ENCODE peak calls at places on chromosomes 13 and 19, in nine cellular contexts. One of them, this sample, is unnamed.
A peak's percentile ranks its signal among the peaks of the same experiment; 100 is the strongest.

GRCh38 chr19:3413796-3414327 is 47.5 kb downstream of the NFIC start:
- DNase-seq in ACHN: no peak
- DNase-seq in activated CD8-positive, alpha-beta memory T cell treated with anti-CD3 and anti-CD28 coated beads for 1 hour: no peak
- DNase-seq in HT1080: no peak
- DNase-seq in hepatic stellate cell: no peak
- DNase-seq in activated CD4-positive, alpha-beta T cell treated with anti-CD3 and anti-CD28 coated beads, Interleukin-2, amount 50 U/mL, for 24 hours: no peak
- DNase-seq in stimulated activated CD8-positive, alpha-beta memory T cell treated with anti-CD3 and anti-CD28 coated beads, Interleukin-15, amount 100 ng/mL, for 24 hours: no peak
- DNase-seq in ureter: no peak
- DNase-seq in foreskin fibroblast: no peak
- DNase-seq in this sample: no peak

GRCh38 chr13:62293081-62293480 is 877.4 kb upstream of the PCDH20 start:
- DNase-seq in ACHN: peak; percentile 8
- DNase-seq in activated CD8-positive, alpha-beta memory T cell treated with anti-CD3 and anti-CD28 coated beads for 1 hour: no peak
- DNase-seq in HT1080: peak; percentile 17
- DNase-seq in ureter: no peak
- DNase-seq in activated CD4-positive, alpha-beta T cell treated with anti-CD3 and anti-CD28 coated beads, Interleukin-2, amount 50 U/mL, for 24 hours: no peak
- DNase-seq in foreskin fibroblast: peak; percentile 9
- DNase-seq in stimulated activated CD8-positive, alpha-beta memory T cell treated with anti-CD3 and anti-CD28 coated beads, Interleukin-15, amount 100 ng/mL, for 24 hours: no peak
- DNase-seq in hepatic stellate cell: no peak
- DNase-seq in this sample: no peak

GRCh38 chr13:74768521-74769090 is 634.4 kb upstream of the KLF12 start:
- DNase-seq in stimulated activated CD8-positive, alpha-beta memory T cell treated with anti-CD3 and anti-CD28 coated beads, Interleukin-15, amount 100 ng/mL, for 24 hours: no peak
- DNase-seq in activated CD8-positive, alpha-beta memory T cell treated with anti-CD3 and anti-CD28 coated beads for 1 hour: no peak
- DNase-seq in foreskin fibroblast: no peak
- DNase-seq in HT1080: no peak
- DNase-seq in ACHN: no peak
- DNase-seq in hepatic stellate cell: no peak
- DNase-seq in activated CD4-positive, alpha-beta T cell treated with anti-CD3 and anti-CD28 coated beads, Interleukin-2, amount 50 U/mL, for 24 hours: no peak
- DNase-seq in ureter: no peak
- DNase-seq in this sample: no peak

GRCh38 chr13:45521292-45521691 is 56.6 kb downstream of the COG3 start:
- DNase-seq in HT1080: peak; percentile 83
- DNase-seq in ACHN: no peak
- DNase-seq in foreskin fibroblast: peak; percentile 85
- DNase-seq in ureter: no peak
- DNase-seq in hepatic stellate cell: no peak
- DNase-seq in activated CD4-positive, alpha-beta T cell treated with anti-CD3 and anti-CD28 coated beads, Interleukin-2, amount 50 U/mL, for 24 hours: no peak
- DNase-seq in stimulated activated CD8-positive, alpha-beta memory T cell treated with anti-CD3 and anti-CD28 coated beads, Interleukin-15, amount 100 ng/mL, for 24 hours: no peak
- DNase-seq in activated CD8-positive, alpha-beta memory T cell treated with anti-CD3 and anti-CD28 coated beads for 1 hour: no peak
- DNase-seq in this sample: no peak

GRCh38 chr13:110231348-110232047 is 75.5 kb downstream of the COL4A1 start:
- DNase-seq in stimulated activated CD8-positive, alpha-beta memory T cell treated with anti-CD3 and anti-CD28 coated beads, Interleukin-15, amount 100 ng/mL, for 24 hours: no peak
- DNase-seq in hepatic stellate cell: no peak
- DNase-seq in ureter: peak; percentile 8
- DNase-seq in activated CD8-positive, alpha-beta memory T cell treated with anti-CD3 and anti-CD28 coated beads for 1 hour: no peak
- DNase-seq in HT1080: no peak
- DNase-seq in ACHN: no peak
- DNase-seq in foreskin fibroblast: no peak
- DNase-seq in activated CD4-positive, alpha-beta T cell treated with anti-CD3 and anti-CD28 coated beads, Interleukin-2, amount 50 U/mL, for 24 hours: no peak
- DNase-seq in this sample: no peak

GRCh38 chr19:48632692-48633147 is 4.5 kb downstream of the DBP start:
- DNase-seq in ureter: no peak
- DNase-seq in foreskin fibroblast: peak; percentile 70
- DNase-seq in HT1080: peak; percentile 84
- DNase-seq in hepatic stellate cell: no peak
- DNase-seq in activated CD8-positive, alpha-beta memory T cell treated with anti-CD3 and anti-CD28 coated beads for 1 hour: no peak
- DNase-seq in ACHN: no peak
- DNase-seq in activated CD4-positive, alpha-beta T cell treated with anti-CD3 and anti-CD28 coated beads, Interleukin-2, amount 50 U/mL, for 24 hours: no peak
- DNase-seq in stimulated activated CD8-positive, alpha-beta memory T cell treated with anti-CD3 and anti-CD28 coated beads, Interleukin-15, amount 100 ng/mL, for 24 hours: no peak
- DNase-seq in this sample: peak; percentile 64

GRCh38 chr13:40190656-40191100 is 475.8 kb downstream of the FOXO1 start:
- DNase-seq in foreskin fibroblast: peak; percentile 90
- DNase-seq in stimulated activated CD8-positive, alpha-beta memory T cell treated with anti-CD3 and anti-CD28 coated beads, Interleukin-15, amount 100 ng/mL, for 24 hours: no peak
- DNase-seq in HT1080: peak; percentile 77
- DNase-seq in ACHN: peak; percentile 32
- DNase-seq in hepatic stellate cell: peak; percentile 8
- DNase-seq in ureter: peak; percentile 73
- DNase-seq in activated CD8-positive, alpha-beta memory T cell treated with anti-CD3 and anti-CD28 coated beads for 1 hour: peak; percentile 45
- DNase-seq in activated CD4-positive, alpha-beta T cell treated with anti-CD3 and anti-CD28 coated beads, Interleukin-2, amount 50 U/mL, for 24 hours: peak; percentile 63
- DNase-seq in this sample: peak; percentile 53

GRCh38 chr19:5434970-5435641 is 20.1 kb upstream of the ZNRF4 start:
- DNase-seq in stimulated activated CD8-positive, alpha-beta memory T cell treated with anti-CD3 and anti-CD28 coated beads, Interleukin-15, amount 100 ng/mL, for 24 hours: peak; percentile 2
- DNase-seq in HT1080: peak; percentile 56
- DNase-seq in foreskin fibroblast: peak; percentile 74
- DNase-seq in activated CD4-positive, alpha-beta T cell treated with anti-CD3 and anti-CD28 coated beads, Interleukin-2, amount 50 U/mL, for 24 hours: peak; percentile 61
- DNase-seq in ureter: no peak
- DNase-seq in ACHN: peak; percentile 48
- DNase-seq in hepatic stellate cell: peak; percentile 70
- DNase-seq in activated CD8-positive, alpha-beta memory T cell treated with anti-CD3 and anti-CD28 coated beads for 1 hour: no peak
- DNase-seq in this sample: peak; percentile 61

GRCh38 chr13:27194895-27195764 is 23.5 kb upstream of the USP12 start:
- DNase-seq in stimulated activated CD8-positive, alpha-beta memory T cell treated with anti-CD3 and anti-CD28 coated beads, Interleukin-15, amount 100 ng/mL, for 24 hours: no peak
- DNase-seq in activated CD8-positive, alpha-beta memory T cell treated with anti-CD3 and anti-CD28 coated beads for 1 hour: no peak
- DNase-seq in ACHN: peak; percentile 90
- DNase-seq in hepatic stellate cell: peak; percentile 78
- DNase-seq in foreskin fibroblast: peak; percentile 95
- DNase-seq in ureter: no peak
- DNase-seq in HT1080: peak; percentile 98
- DNase-seq in activated CD4-positive, alpha-beta T cell treated with anti-CD3 and anti-CD28 coated beads, Interleukin-2, amount 50 U/mL, for 24 hours: no peak
- DNase-seq in this sample: peak; percentile 95

GRCh38 chr19:9885077-9885552 is 50.0 kb downstream of the PIN1 start:
- DNase-seq in foreskin fibroblast: peak; percentile 59
- DNase-seq in ACHN: peak; percentile 6
- DNase-seq in activated CD8-positive, alpha-beta memory T cell treated with anti-CD3 and anti-CD28 coated beads for 1 hour: no peak
- DNase-seq in activated CD4-positive, alpha-beta T cell treated with anti-CD3 and anti-CD28 coated beads, Interleukin-2, amount 50 U/mL, for 24 hours: no peak
- DNase-seq in ureter: no peak
- DNase-seq in hepatic stellate cell: peak; percentile 60
- DNase-seq in HT1080: no peak
- DNase-seq in stimulated activated CD8-positive, alpha-beta memory T cell treated with anti-CD3 and anti-CD28 coated beads, Interleukin-15, amount 100 ng/mL, for 24 hours: no peak
- DNase-seq in this sample: no peak

GRCh38 chr13:94128430-94128829 is 351.1 kb downstream of the DCT start:
- DNase-seq in hepatic stellate cell: no peak
- DNase-seq in HT1080: no peak
- DNase-seq in foreskin fibroblast: no peak
- DNase-seq in stimulated activated CD8-positive, alpha-beta memory T cell treated with anti-CD3 and anti-CD28 coated beads, Interleukin-15, amount 100 ng/mL, for 24 hours: no peak
- DNase-seq in ACHN: no peak
- DNase-seq in activated CD8-positive, alpha-beta memory T cell treated with anti-CD3 and anti-CD28 coated beads for 1 hour: no peak
- DNase-seq in activated CD4-positive, alpha-beta T cell treated with anti-CD3 and anti-CD28 coated beads, Interleukin-2, amount 50 U/mL, for 24 hours: no peak
- DNase-seq in ureter: no peak
- DNase-seq in this sample: peak; percentile 77

GRCh38 chr13:75181906-75182305 is 300.1 kb downstream of the TBC1D4 start:
- DNase-seq in ACHN: peak; percentile 52
- DNase-seq in activated CD8-positive, alpha-beta memory T cell treated with anti-CD3 and anti-CD28 coated beads for 1 hour: no peak
- DNase-seq in ureter: no peak
- DNase-seq in activated CD4-positive, alpha-beta T cell treated with anti-CD3 and anti-CD28 coated beads, Interleukin-2, amount 50 U/mL, for 24 hours: no peak
- DNase-seq in hepatic stellate cell: peak; percentile 26
- DNase-seq in foreskin fibroblast: peak; percentile 74
- DNase-seq in stimulated activated CD8-positive, alpha-beta memory T cell treated with anti-CD3 and anti-CD28 coated beads, Interleukin-15, amount 100 ng/mL, for 24 hours: no peak
- DNase-seq in HT1080: peak; percentile 78
- DNase-seq in this sample: peak; percentile 87

GRCh38 chr13:51557875-51558604 is 26.2 kb upstream of the WDFY2 start:
- DNase-seq in activated CD8-positive, alpha-beta memory T cell treated with anti-CD3 and anti-CD28 coated beads for 1 hour: no peak
- DNase-seq in ureter: no peak
- DNase-seq in hepatic stellate cell: peak; percentile 45
- DNase-seq in HT1080: peak; percentile 83
- DNase-seq in activated CD4-positive, alpha-beta T cell treated with anti-CD3 and anti-CD28 coated beads, Interleukin-2, amount 50 U/mL, for 24 hours: no peak
- DNase-seq in foreskin fibroblast: peak; percentile 87
- DNase-seq in ACHN: peak; percentile 55
- DNase-seq in stimulated activated CD8-positive, alpha-beta memory T cell treated with anti-CD3 and anti-CD28 coated beads, Interleukin-15, amount 100 ng/mL, for 24 hours: no peak
- DNase-seq in this sample: peak; percentile 78

GRCh38 chr13:44054525-44054924 is 174.8 kb downstream of the LACC1 start:
- DNase-seq in activated CD8-positive, alpha-beta memory T cell treated with anti-CD3 and anti-CD28 coated beads for 1 hour: no peak
- DNase-seq in stimulated activated CD8-positive, alpha-beta memory T cell treated with anti-CD3 and anti-CD28 coated beads, Interleukin-15, amount 100 ng/mL, for 24 hours: no peak
- DNase-seq in foreskin fibroblast: no peak
- DNase-seq in HT1080: no peak
- DNase-seq in ureter: no peak
- DNase-seq in hepatic stellate cell: no peak
- DNase-seq in activated CD4-positive, alpha-beta T cell treated with anti-CD3 and anti-CD28 coated beads, Interleukin-2, amount 50 U/mL, for 24 hours: no peak
- DNase-seq in ACHN: no peak
- DNase-seq in this sample: no peak

GRCh38 chr13:24225930-24226329 is 65.4 kb downstream of the SPATA13 start:
- DNase-seq in activated CD8-positive, alpha-beta memory T cell treated with anti-CD3 and anti-CD28 coated beads for 1 hour: no peak
- DNase-seq in ACHN: no peak
- DNase-seq in hepatic stellate cell: no peak
- DNase-seq in activated CD4-positive, alpha-beta T cell treated with anti-CD3 and anti-CD28 coated beads, Interleukin-2, amount 50 U/mL, for 24 hours: no peak
- DNase-seq in foreskin fibroblast: no peak
- DNase-seq in stimulated activated CD8-positive, alpha-beta memory T cell treated with anti-CD3 and anti-CD28 coated beads, Interleukin-15, amount 100 ng/mL, for 24 hours: no peak
- DNase-seq in HT1080: no peak
- DNase-seq in ureter: no peak
- DNase-seq in this sample: no peak

GRCh38 chr13:29771247-29771646 is 79.2 kb downstream of the UBL3 start:
- DNase-seq in hepatic stellate cell: no peak
- DNase-seq in ACHN: peak; percentile 51
- DNase-seq in ureter: no peak
- DNase-seq in HT1080: peak; percentile 31
- DNase-seq in foreskin fibroblast: peak; percentile 57
- DNase-seq in activated CD4-positive, alpha-beta T cell treated with anti-CD3 and anti-CD28 coated beads, Interleukin-2, amount 50 U/mL, for 24 hours: no peak
- DNase-seq in activated CD8-positive, alpha-beta memory T cell treated with anti-CD3 and anti-CD28 coated beads for 1 hour: no peak
- DNase-seq in stimulated activated CD8-positive, alpha-beta memory T cell treated with anti-CD3 and anti-CD28 coated beads, Interleukin-15, amount 100 ng/mL, for 24 hours: no peak
- DNase-seq in this sample: peak; percentile 25

GRCh38 chr13:37889102-37889501 is 19.5 kb upstream of the TRPC4 start:
- DNase-seq in HT1080: peak; percentile 48
- DNase-seq in foreskin fibroblast: peak; percentile 10
- DNase-seq in activated CD8-positive, alpha-beta memory T cell treated with anti-CD3 and anti-CD28 coated beads for 1 hour: no peak
- DNase-seq in stimulated activated CD8-positive, alpha-beta memory T cell treated with anti-CD3 and anti-CD28 coated beads, Interleukin-15, amount 100 ng/mL, for 24 hours: no peak
- DNase-seq in ACHN: no peak
- DNase-seq in activated CD4-positive, alpha-beta T cell treated with anti-CD3 and anti-CD28 coated beads, Interleukin-2, amount 50 U/mL, for 24 hours: no peak
- DNase-seq in hepatic stellate cell: no peak
- DNase-seq in ureter: no peak
- DNase-seq in this sample: no peak

GRCh38 chr19:18682807-18683108 is 722 bp upstream of the CRTC1 start:
- DNase-seq in hepatic stellate cell: no peak
- DNase-seq in stimulated activated CD8-positive, alpha-beta memory T cell treated with anti-CD3 and anti-CD28 coated beads, Interleukin-15, amount 100 ng/mL, for 24 hours: no peak
- DNase-seq in ureter: no peak
- DNase-seq in activated CD8-positive, alpha-beta memory T cell treated with anti-CD3 and anti-CD28 coated beads for 1 hour: no peak
- DNase-seq in activated CD4-positive, alpha-beta T cell treated with anti-CD3 and anti-CD28 coated beads, Interleukin-2, amount 50 U/mL, for 24 hours: no peak
- DNase-seq in ACHN: no peak
- DNase-seq in HT1080: no peak
- DNase-seq in foreskin fibroblast: no peak
- DNase-seq in this sample: no peak

GRCh38 chr13:30616927-30617314 is 799 bp upstream of the USPL1 start:
- DNase-seq in activated CD4-positive, alpha-beta T cell treated with anti-CD3 and anti-CD28 coated beads, Interleukin-2, amount 50 U/mL, for 24 hours: peak; percentile 38
- DNase-seq in stimulated activated CD8-positive, alpha-beta memory T cell treated with anti-CD3 and anti-CD28 coated beads, Interleukin-15, amount 100 ng/mL, for 24 hours: no peak
- DNase-seq in foreskin fibroblast: peak; percentile 83
- DNase-seq in activated CD8-positive, alpha-beta memory T cell treated with anti-CD3 and anti-CD28 coated beads for 1 hour: peak; percentile 22
- DNase-seq in HT1080: peak; percentile 82
- DNase-seq in ACHN: peak; percentile 84
- DNase-seq in ureter: peak; percentile 79
- DNase-seq in hepatic stellate cell: peak; percentile 77
- DNase-seq in this sample: peak; percentile 78

GRCh38 chr19:575527-576506 is 3.4 kb downstream of the BSG start:
- DNase-seq in ACHN: peak; percentile 27
- DNase-seq in ureter: no peak
- DNase-seq in activated CD4-positive, alpha-beta T cell treated with anti-CD3 and anti-CD28 coated beads, Interleukin-2, amount 50 U/mL, for 24 hours: no peak
- DNase-seq in foreskin fibroblast: peak; percentile 77
- DNase-seq in hepatic stellate cell: peak; percentile 65
- DNase-seq in HT1080: peak; percentile 89
- DNase-seq in stimulated activated CD8-positive, alpha-beta memory T cell treated with anti-CD3 and anti-CD28 coated beads, Interleukin-15, amount 100 ng/mL, for 24 hours: no peak
- DNase-seq in activated CD8-positive, alpha-beta memory T cell treated with anti-CD3 and anti-CD28 coated beads for 1 hour: no peak
- DNase-seq in this sample: peak; percentile 76

GRCh38 chr19:7672522-7672921 is 3.7 kb downstream of the RETN start:
- DNase-seq in stimulated activated CD8-positive, alpha-beta memory T cell treated with anti-CD3 and anti-CD28 coated beads, Interleukin-15, amount 100 ng/mL, for 24 hours: no peak
- DNase-seq in ACHN: no peak
- DNase-seq in ureter: no peak
- DNase-seq in activated CD8-positive, alpha-beta memory T cell treated with anti-CD3 and anti-CD28 coated beads for 1 hour: no peak
- DNase-seq in HT1080: no peak
- DNase-seq in hepatic stellate cell: no peak
- DNase-seq in activated CD4-positive, alpha-beta T cell treated with anti-CD3 and anti-CD28 coated beads, Interleukin-2, amount 50 U/mL, for 24 hours: no peak
- DNase-seq in foreskin fibroblast: no peak
- DNase-seq in this sample: no peak

GRCh38 chr13:113002206-113002821 is 33.3 kb downstream of the MCF2L start:
- DNase-seq in activated CD8-positive, alpha-beta memory T cell treated with anti-CD3 and anti-CD28 coated beads for 1 hour: no peak
- DNase-seq in activated CD4-positive, alpha-beta T cell treated with anti-CD3 and anti-CD28 coated beads, Interleukin-2, amount 50 U/mL, for 24 hours: no peak
- DNase-seq in stimulated activated CD8-positive, alpha-beta memory T cell treated with anti-CD3 and anti-CD28 coated beads, Interleukin-15, amount 100 ng/mL, for 24 hours: no peak
- DNase-seq in HT1080: no peak
- DNase-seq in hepatic stellate cell: no peak
- DNase-seq in foreskin fibroblast: no peak
- DNase-seq in ureter: no peak
- DNase-seq in ACHN: no peak
- DNase-seq in this sample: no peak

GRCh38 chr13:68030152-68030809 is 800.1 kb upstream of the PCDH9 start:
- DNase-seq in HT1080: no peak
- DNase-seq in stimulated activated CD8-positive, alpha-beta memory T cell treated with anti-CD3 and anti-CD28 coated beads, Interleukin-15, amount 100 ng/mL, for 24 hours: no peak
- DNase-seq in hepatic stellate cell: no peak
- DNase-seq in activated CD4-positive, alpha-beta T cell treated with anti-CD3 and anti-CD28 coated beads, Interleukin-2, amount 50 U/mL, for 24 hours: no peak
- DNase-seq in ACHN: no peak
- DNase-seq in activated CD8-positive, alpha-beta memory T cell treated with anti-CD3 and anti-CD28 coated beads for 1 hour: no peak
- DNase-seq in ureter: no peak
- DNase-seq in foreskin fibroblast: no peak
- DNase-seq in this sample: no peak

GRCh38 chr19:31639306-31639705 is 290.1 kb upstream of the TSHZ3 start:
- DNase-seq in stimulated activated CD8-positive, alpha-beta memory T cell treated with anti-CD3 and anti-CD28 coated beads, Interleukin-15, amount 100 ng/mL, for 24 hours: no peak
- DNase-seq in activated CD4-positive, alpha-beta T cell treated with anti-CD3 and anti-CD28 coated beads, Interleukin-2, amount 50 U/mL, for 24 hours: no peak
- DNase-seq in ureter: no peak
- DNase-seq in ACHN: peak; percentile 9
- DNase-seq in activated CD8-positive, alpha-beta memory T cell treated with anti-CD3 and anti-CD28 coated beads for 1 hour: no peak
- DNase-seq in foreskin fibroblast: no peak
- DNase-seq in HT1080: peak; percentile 65
- DNase-seq in hepatic stellate cell: no peak
- DNase-seq in this sample: peak; percentile 62

GRCh38 chr13:50006426-50007135 is 8.7 kb upstream of the KCNRG start:
- DNase-seq in ureter: no peak
- DNase-seq in activated CD8-positive, alpha-beta memory T cell treated with anti-CD3 and anti-CD28 coated beads for 1 hour: no peak
- DNase-seq in foreskin fibroblast: peak; percentile 57
- DNase-seq in activated CD4-positive, alpha-beta T cell treated with anti-CD3 and anti-CD28 coated beads, Interleukin-2, amount 50 U/mL, for 24 hours: no peak
- DNase-seq in ACHN: no peak
- DNase-seq in stimulated activated CD8-positive, alpha-beta memory T cell treated with anti-CD3 and anti-CD28 coated beads, Interleukin-15, amount 100 ng/mL, for 24 hours: no peak
- DNase-seq in HT1080: no peak
- DNase-seq in hepatic stellate cell: no peak
- DNase-seq in this sample: no peak

GRCh38 chr13:28622286-28622685 is 36.6 kb upstream of the POMP start:
- DNase-seq in foreskin fibroblast: no peak
- DNase-seq in ACHN: no peak
- DNase-seq in activated CD8-positive, alpha-beta memory T cell treated with anti-CD3 and anti-CD28 coated beads for 1 hour: no peak
- DNase-seq in ureter: no peak
- DNase-seq in activated CD4-positive, alpha-beta T cell treated with anti-CD3 and anti-CD28 coated beads, Interleukin-2, amount 50 U/mL, for 24 hours: no peak
- DNase-seq in stimulated activated CD8-positive, alpha-beta memory T cell treated with anti-CD3 and anti-CD28 coated beads, Interleukin-15, amount 100 ng/mL, for 24 hours: no peak
- DNase-seq in hepatic stellate cell: no peak
- DNase-seq in HT1080: no peak
- DNase-seq in this sample: no peak

GRCh38 chr13:98834254-98834960 is 81.9 kb upstream of the SLC15A1 start:
- DNase-seq in ACHN: no peak
- DNase-seq in HT1080: no peak
- DNase-seq in foreskin fibroblast: peak; percentile 26
- DNase-seq in activated CD8-positive, alpha-beta memory T cell treated with anti-CD3 and anti-CD28 coated beads for 1 hour: no peak
- DNase-seq in stimulated activated CD8-positive, alpha-beta memory T cell treated with anti-CD3 and anti-CD28 coated beads, Interleukin-15, amount 100 ng/mL, for 24 hours: no peak
- DNase-seq in hepatic stellate cell: no peak
- DNase-seq in ureter: no peak
- DNase-seq in activated CD4-positive, alpha-beta T cell treated with anti-CD3 and anti-CD28 coated beads, Interleukin-2, amount 50 U/mL, for 24 hours: no peak
- DNase-seq in this sample: no peak

GRCh38 chr19:38949580-38950367 is 19.0 kb downstream of the MRPS12 start:
- DNase-seq in stimulated activated CD8-positive, alpha-beta memory T cell treated with anti-CD3 and anti-CD28 coated beads, Interleukin-15, amount 100 ng/mL, for 24 hours: peak; percentile 64
- DNase-seq in activated CD4-positive, alpha-beta T cell treated with anti-CD3 and anti-CD28 coated beads, Interleukin-2, amount 50 U/mL, for 24 hours: peak; percentile 76
- DNase-seq in ureter: peak; percentile 90
- DNase-seq in hepatic stellate cell: peak; percentile 58
- DNase-seq in foreskin fibroblast: peak; percentile 86
- DNase-seq in HT1080: no peak
- DNase-seq in ACHN: peak; percentile 58
- DNase-seq in activated CD8-positive, alpha-beta memory T cell treated with anti-CD3 and anti-CD28 coated beads for 1 hour: peak; percentile 72
- DNase-seq in this sample: no peak

GRCh38 chr13:45737571-45738002 is 35.5 kb downstream of the CBY2 start:
- DNase-seq in activated CD4-positive, alpha-beta T cell treated with anti-CD3 and anti-CD28 coated beads, Interleukin-2, amount 50 U/mL, for 24 hours: no peak
- DNase-seq in ACHN: peak; percentile 12
- DNase-seq in foreskin fibroblast: no peak
- DNase-seq in ureter: no peak
- DNase-seq in activated CD8-positive, alpha-beta memory T cell treated with anti-CD3 and anti-CD28 coated beads for 1 hour: no peak
- DNase-seq in stimulated activated CD8-positive, alpha-beta memory T cell treated with anti-CD3 and anti-CD28 coated beads, Interleukin-15, amount 100 ng/mL, for 24 hours: no peak
- DNase-seq in hepatic stellate cell: no peak
- DNase-seq in HT1080: peak; percentile 30
- DNase-seq in this sample: no peak